ENCODE peak calls at places on chromosomes 7 and 10, in six cellular contexts. L, R, W, Z, Q and N are unnamed samples.

GRCh38 chr10:124049484-124049883 is 43.9 kb downstream of the CHST15 start:
- DNase-seq in L (no peak), R (no peak), W (no peak), Z (no peak), Q (peak; percentile 86), N (no peak)

GRCh38 chr7:75946207-75946855 is 31.4 kb downstream of the POR start:
- DNase-seq in L (no peak), R (no peak), W (no peak), Z (no peak), Q (no peak), N (no peak)

GRCh38 chr10:91567815-91568214 is 65.1 kb downstream of the PPP1R3C start:
- DNase-seq in L (no peak), R (no peak), W (no peak), Z (no peak), Q (peak; percentile 76), N (no peak)

GRCh38 chr10:125786547-125786946 is 10.9 kb upstream of the MMP21 start:
- DNase-seq in L (no peak), R (no peak), W (no peak), Z (no peak), Q (no peak), N (no peak)

GRCh38 chr10:48655426-48656240 is 29.0 kb upstream of the WDFY4 start:
- DNase-seq in L (peak; percentile 85), R (peak; percentile 77), W (no peak), Z (peak; percentile 62), Q (peak; percentile 45), N (no peak)

GRCh38 chr10:78819361-78820006 is 249.3 kb upstream of the ZMIZ1 start:
- DNase-seq in L (no peak), R (no peak), W (no peak), Z (no peak), Q (no peak), N (no peak)

GRCh38 chr7:143015926-143016490 is 10.9 kb downstream of the OR9A2 start:
- DNase-seq in L (no peak), R (no peak), W (no peak), Z (no peak), Q (no peak), N (no peak)

GRCh38 chr7:117827861-117828260 is 45.4 kb downstream of the CTTNBP2 start:
- DNase-seq in L (no peak), R (no peak), W (no peak), Z (no peak), Q (peak; percentile 46), N (no peak)

GRCh38 chr7:140029072-140029471 is 33.7 kb downstream of the PARP12 start:
- DNase-seq in L (no peak), R (no peak), W (no peak), Z (no peak), Q (no peak), N (no peak)

GRCh38 chr7:92765725-92766124 is 70.6 kb downstream of the CDK6 start:
- DNase-seq in L (no peak), R (no peak), W (no peak), Z (no peak), Q (peak; percentile 88), N (no peak)

GRCh38 chr10:59346321-59346720 is 16.0 kb downstream of the FAM13C start:
- DNase-seq in L (no peak), R (no peak), W (no peak), Z (peak; percentile 74), Q (no peak), N (no peak)

GRCh38 chr10:24884793-24885192 is 67.6 kb downstream of the PRTFDC1 start:
- DNase-seq in L (no peak), R (no peak), W (no peak), Z (no peak), Q (no peak), N (no peak)

GRCh38 chr7:95338832-95339231 is 14.5 kb upstream of the PON1 start:
- DNase-seq in L (no peak), R (no peak), W (no peak), Z (no peak), Q (no peak), N (no peak)

GRCh38 chr7:95340491-95340890 is 16.2 kb upstream of the PON1 start:
- DNase-seq in L (no peak), R (no peak), W (no peak), Z (no peak), Q (no peak), N (no peak)

GRCh38 chr7:95342029-95342428 is 17.7 kb upstream of the PON1 start:
- DNase-seq in L (no peak), R (no peak), W (no peak), Z (no peak), Q (no peak), N (no peak)

GRCh38 chr7:95342642-95343252 is 18.4 kb upstream of the PON1 start:
- DNase-seq in L (no peak), R (no peak), W (no peak), Z (no peak), Q (no peak), N (no peak)
- TF ChIP-seq CTCF in L (no peak), R (no peak), W (peak; percentile 38), Z (no peak), Q (no peak), N (no peak)

GRCh38 chr7:95245828-95246227 is 78.5 kb downstream of the PON1 start:
- DNase-seq in L (no peak), R (no peak), W (no peak), Z (no peak), Q (no peak), N (no peak)

GRCh38 chr7:95251966-95252365 is 72.4 kb downstream of the PON1 start:
- DNase-seq in L (no peak), R (no peak), W (no peak), Z (no peak), Q (no peak), N (no peak)

GRCh38 chr7:95244616-95245015 is 79.7 kb downstream of the PON1 start:
- DNase-seq in L (no peak), R (no peak), W (no peak), Z (no peak), Q (no peak), N (no peak)

GRCh38 chr7:95250591-95250990 is 73.7 kb downstream of the PON1 start:
- DNase-seq in L (no peak), R (no peak), W (no peak), Z (no peak), Q (no peak), N (no peak)

GRCh38 chr7:95246935-95247370 is 77.4 kb downstream of the PON1 start:
- DNase-seq in L (peak; percentile 68), R (no peak), W (peak; percentile 62), Z (peak; percentile 21), Q (peak; percentile 77), N (peak; percentile 30)
- TF ChIP-seq CTCF in L (no peak), R (peak; percentile 51), W (peak; percentile 82), Z (peak; percentile 31), Q (peak; percentile 78), N (peak; percentile 65)

GRCh38 chr7:30505174-30505697 is 607 bp upstream of the GGCT start:
- DNase-seq in L (no peak), R (no peak), W (no peak), Z (no peak), Q (no peak), N (no peak)
- TF ChIP-seq CTCF in L (no peak), R (no peak), W (no peak), Z (no peak), Q (peak; percentile 5), N (no peak)

GRCh38 chr10:208616-209015 is 73.4 kb downstream of the ZMYND11 start:
- DNase-seq in L (no peak), R (no peak), W (no peak), Z (no peak), Q (peak; percentile 75), N (no peak)

GRCh38 chr10:210297-210696 is 75.0 kb downstream of the ZMYND11 start:
- DNase-seq in L (no peak), R (no peak), W (no peak), Z (no peak), Q (no peak), N (no peak)

DNA sequence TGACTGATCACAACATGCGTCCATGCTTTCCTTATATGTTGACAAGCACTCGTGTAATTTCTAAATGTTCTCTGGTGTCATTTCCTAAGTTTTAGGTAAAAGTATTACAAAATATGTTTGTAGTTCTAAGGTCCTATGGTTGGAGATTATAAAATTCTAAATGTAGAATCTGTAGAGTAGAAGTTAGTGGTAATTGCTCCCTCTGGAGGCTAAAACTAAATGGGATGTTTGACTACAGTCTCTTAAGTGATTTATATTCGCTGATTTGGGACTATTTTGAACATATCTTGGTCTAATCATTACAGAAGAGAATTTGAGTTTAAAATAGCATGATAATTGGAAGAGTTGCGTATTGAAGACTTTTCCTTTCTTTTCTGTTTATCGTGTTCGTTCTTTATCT is 74.1 kb downstream of the ZMYND11 start:
- DNase-seq in L (no peak), R (no peak), W (no peak), Z (no peak), Q (peak; percentile 29), N (no peak)
- TF ChIP-seq CTCF in L (no peak), R (no peak), W (no peak), Z (no peak), Q (peak; percentile 24), N (no peak)

DNA sequence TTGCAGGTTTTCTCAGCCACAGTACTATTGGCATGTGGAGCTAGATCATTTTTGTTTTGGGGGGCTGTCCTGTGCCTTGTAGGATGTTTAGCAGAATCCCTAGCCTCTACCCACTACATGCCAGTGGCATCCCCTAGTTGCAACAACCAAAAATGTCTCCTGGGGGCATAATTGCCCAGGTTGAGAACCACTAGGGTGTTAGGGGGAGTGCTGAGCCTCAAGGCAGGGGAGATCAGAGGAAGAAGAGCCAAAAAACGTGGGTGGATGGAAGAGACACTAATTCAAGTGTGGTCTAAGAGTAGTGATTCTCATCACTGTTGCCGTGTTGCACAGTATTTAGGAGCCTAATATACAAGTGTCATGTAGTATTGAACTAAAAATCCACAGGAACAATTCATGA is 31.7 kb upstream of the CCNY start:
- DNase-seq in L (no peak), R (no peak), W (no peak), Z (no peak), Q (no peak), N (peak; percentile 19)
- TF ChIP-seq CTCF in L (no peak), R (no peak), W (no peak), Z (no peak), Q (no peak), N (no peak)

GRCh38 chr10:89029785-89030437 is 39.3 kb downstream of the FAS start:
- DNase-seq in L (peak; percentile 87), R (peak; percentile 58), W (peak; percentile 63), Z (peak; percentile 45), Q (peak; percentile 80), N (peak; percentile 84)
- TF ChIP-seq CTCF in L (peak; percentile 86), R (peak; percentile 81), W (peak; percentile 97), Z (peak; percentile 79), Q (peak; percentile 88), N (peak; percentile 94)

GRCh38 chr10:70379581-70380176 is 2.7 kb downstream of the LRRC20 start:
- DNase-seq in L (no peak), R (no peak), W (no peak), Z (no peak), Q (no peak), N (no peak)
- TF ChIP-seq CTCF in L (no peak), R (peak; percentile 72), W (peak; percentile 86), Z (peak; percentile 45), Q (peak; percentile 57), N (peak; percentile 97)

GRCh38 chr10:104139221-104139620 is 17.2 kb downstream of the SFR1 start:
- DNase-seq in L (no peak), R (no peak), W (no peak), Z (no peak), Q (peak; percentile 17), N (peak; percentile 17)
- TF ChIP-seq CTCF in L (no peak), R (no peak), W (peak; percentile 19), Z (no peak), Q (peak; percentile 18), N (peak; percentile 50)